ENCODE peak calls at places on chromosomes 5 and 9, in six cellular contexts. P, W, Q, D, V and O are unnamed samples.

GRCh38 chr5:127723571-127723970 is 20.4 kb downstream of the CCDC192 start:
- DNase-seq in P (no peak), W (no peak), Q (no peak), D (no peak), V (no peak), O (no peak)

GRCh38 chr9:109301012-109301411 is 19.8 kb downstream of the EPB41L4B start:
- DNase-seq in P (no peak), W (no peak), Q (no peak), D (no peak), V (no peak), O (no peak)

GRCh38 chr5:176337913-176338312 is 23.7 kb downstream of the KIAA1191 start:
- DNase-seq in P (no peak), W (no peak), Q (no peak), D (no peak), V (no peak), O (no peak)

GRCh38 chr5:57581772-57582171 is 99.2 kb upstream of the ACTBL2 start:
- DNase-seq in P (no peak), W (no peak), Q (no peak), D (no peak), V (no peak), O (no peak)

GRCh38 chr9:2281031-2281802 is 266.1 kb downstream of the SMARCA2 start:
- DNase-seq in P (no peak), W (peak; percentile 80), Q (no peak), D (no peak), V (no peak), O (no peak)

GRCh38 chr9:111399772-111400563 is 69.9 kb upstream of the OR2K2 start:
- DNase-seq in P (no peak), W (peak; percentile 51), Q (no peak), D (no peak), V (peak; percentile 54), O (no peak)

GRCh38 chr9:105359899-105360298 is 87.9 kb upstream of the FSD1L start:
- DNase-seq in P (no peak), W (no peak), Q (no peak), D (no peak), V (no peak), O (no peak)

GRCh38 chr9:125889524-125890473 is 142.6 kb downstream of the PBX3 start:
- DNase-seq in P (peak; percentile 47), W (peak; percentile 70), Q (no peak), D (no peak), V (no peak), O (peak; percentile 39)

GRCh38 chr5:148978370-148979103 is 84.3 kb downstream of the SH3TC2 start:
- DNase-seq in P (no peak), W (no peak), Q (no peak), D (no peak), V (no peak), O (no peak)

GRCh38 chr9:27703591-27703990 is 130.3 kb upstream of the C9orf72 start:
- DNase-seq in P (no peak), W (no peak), Q (no peak), D (no peak), V (no peak), O (no peak)

GRCh38 chr9:114155263-114155966 is at the start of gene COL27A1:
- DNase-seq in P (peak; percentile 93), W (peak; percentile 98), Q (peak; percentile 91), D (no peak), V (peak; percentile 70), O (peak; percentile 85)

GRCh38 chr9:137788561-137789294 is 88.9 kb upstream of the CACNA1B start:
- DNase-seq in P (no peak), W (no peak), Q (no peak), D (no peak), V (no peak), O (no peak)

GRCh38 chr9:88682431-88682831 is 147.5 kb downstream of the NXNL2 start:
- DNase-seq in P (no peak), W (no peak), Q (no peak), D (no peak), V (no peak), O (no peak)

GRCh38 chr9:127955294-127956015 is 17.8 kb upstream of the DPM2 start:
- DNase-seq in P (peak; percentile 82), W (peak; percentile 75), Q (peak; percentile 79), D (no peak), V (peak; percentile 93), O (peak; percentile 84)

GRCh38 chr5:71454913-71455312 is 538 bp upstream of the BDP1 start:
- DNase-seq in P (no peak), W (no peak), Q (no peak), D (no peak), V (no peak), O (no peak)

GRCh38 chr9:19894975-19895374 is 106.1 kb upstream of the SLC24A2 start:
- DNase-seq in P (no peak), W (no peak), Q (no peak), D (no peak), V (no peak), O (no peak)

GRCh38 chr9:83986765-83987401 is 6.3 kb downstream of the RMI1 start:
- DNase-seq in P (no peak), W (no peak), Q (no peak), D (no peak), V (peak; percentile 80), O (no peak)

GRCh38 chr9:107223381-107223780 is 59.7 kb upstream of the RAD23B start:
- DNase-seq in P (no peak), W (no peak), Q (no peak), D (no peak), V (no peak), O (no peak)

GRCh38 chr9:98775831-98776441 is 20.4 kb downstream of the ANKS6 start:
- DNase-seq in P (peak; percentile 73), W (peak; percentile 67), Q (peak; percentile 80), D (no peak), V (peak; percentile 67), O (peak; percentile 47)

GRCh38 chr9:132268725-132269352 is 85.9 kb downstream of the SETX start:
- DNase-seq in P (no peak), W (peak; percentile 87), Q (peak; percentile 69), D (no peak), V (peak; percentile 39), O (no peak)

GRCh38 chr5:142472306-142472951 is 147.6 kb upstream of the SPRY4 start:
- DNase-seq in P (no peak), W (no peak), Q (peak; percentile 49), D (no peak), V (peak; percentile 66), O (no peak)

GRCh38 chr5:83125560-83125959 is 48.2 kb downstream of the XRCC4 start:
- DNase-seq in P (no peak), W (no peak), Q (no peak), D (no peak), V (peak; percentile 29), O (no peak)

GRCh38 chr5:191036-191948 is at the start of gene LRRC14B:
- DNase-seq in P (peak; percentile 65), W (no peak), Q (no peak), D (no peak), V (no peak), O (no peak)

GRCh38 chr9:75907329-75907728 is 16.9 kb downstream of the PCSK5 start:
- DNase-seq in P (no peak), W (no peak), Q (no peak), D (no peak), V (peak; percentile 35), O (no peak)
- TF ChIP-seq POLR2A in P (no peak), W (no peak), Q (no peak), D (no peak), V (no peak), O (no peak)

GRCh38 chr5:133735346-133735745 is 123.0 kb upstream of the FSTL4 start:
- DNase-seq in P (no peak), W (peak; percentile 16), Q (no peak), D (no peak), V (peak; percentile 29), O (no peak)

GRCh38 chr5:133738271-133738670 is 125.9 kb upstream of the FSTL4 start:
- DNase-seq in P (no peak), W (no peak), Q (no peak), D (no peak), V (no peak), O (no peak)

GRCh38 chr5:133739381-133739780 is 127.0 kb upstream of the FSTL4 start:
- DNase-seq in P (no peak), W (peak; percentile 10), Q (no peak), D (no peak), V (no peak), O (no peak)

GRCh38 chr5:133734916-133735315 is 122.6 kb upstream of the FSTL4 start:
- DNase-seq in P (no peak), W (peak; percentile 7), Q (no peak), D (no peak), V (no peak), O (no peak)

DNA sequence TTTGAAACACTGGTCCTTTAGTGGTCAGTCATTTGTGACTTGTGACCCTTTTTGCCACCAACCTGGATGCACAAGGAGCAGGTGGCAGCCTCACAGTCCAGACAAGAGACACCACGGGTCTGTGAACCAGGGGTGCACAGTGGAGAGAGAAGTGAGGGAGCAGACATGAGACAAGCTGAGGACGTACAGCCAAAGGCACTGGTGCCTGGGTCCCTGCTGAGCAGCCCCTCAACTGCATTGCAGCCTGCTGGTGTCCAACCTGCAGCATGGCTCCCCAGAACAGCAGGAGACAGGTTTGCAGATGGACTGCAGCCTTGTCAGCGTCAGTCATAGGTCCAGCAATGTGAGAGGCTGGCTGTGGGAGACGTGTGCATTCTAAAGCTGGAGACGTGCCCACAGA is 124.2 kb upstream of the FSTL4 start:
- DNase-seq in P (no peak), W (peak; percentile 2), Q (no peak), D (no peak), V (no peak), O (no peak)
- TF ChIP-seq TAF1 in P (no peak), W (no peak), Q (no peak), D (no peak), V (no peak), O (no peak)

DNA sequence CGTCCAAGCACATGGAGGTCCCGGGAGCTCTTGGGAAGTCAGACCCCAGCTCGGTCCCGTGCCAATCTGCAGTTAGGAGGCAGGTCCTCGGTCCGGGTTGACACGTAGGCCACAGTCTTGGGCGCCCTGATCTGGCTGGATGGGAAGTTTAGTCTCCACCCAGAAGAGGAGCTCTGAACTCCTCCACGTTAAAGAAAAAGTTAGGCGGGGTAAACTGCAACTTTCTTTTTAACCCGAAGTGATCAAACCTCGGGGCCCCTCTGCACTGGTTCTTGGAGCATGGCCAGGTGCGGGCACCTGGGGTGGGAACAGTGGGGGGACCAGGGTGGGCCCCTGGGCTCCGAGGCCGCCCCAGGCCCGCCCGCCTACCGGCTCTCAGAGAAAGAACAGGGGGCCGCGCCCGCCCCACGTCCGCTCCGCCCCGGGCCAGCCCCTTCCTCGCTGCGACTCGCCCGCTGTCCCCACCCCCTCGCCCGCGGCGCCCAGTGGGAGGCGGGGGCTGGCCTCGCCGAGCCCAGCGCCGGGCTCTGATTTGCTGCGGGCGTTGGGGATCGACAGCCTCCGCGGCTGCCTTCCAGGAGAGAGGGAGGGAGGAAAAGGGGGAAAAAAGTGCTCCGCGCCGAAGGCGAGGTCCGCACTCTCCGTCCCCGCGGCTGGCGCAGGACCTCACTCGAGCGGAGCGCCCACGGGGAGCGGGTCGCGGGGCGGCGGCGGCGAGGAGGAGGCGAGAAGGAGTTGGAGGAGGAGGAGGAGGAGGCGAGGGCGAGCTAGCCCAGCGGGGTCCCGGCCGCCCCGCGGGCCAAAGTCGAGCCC is at the start of gene COL5A1:
- DNase-seq in P (no peak), W (peak; percentile 92), Q (peak; percentile 67), D (no peak), V (no peak), O (no peak)
- TF ChIP-seq POLR2AphosphoS5 in P (no peak), W (no peak), Q (no peak), D (no peak), V (no peak), O (no peak)

DNA sequence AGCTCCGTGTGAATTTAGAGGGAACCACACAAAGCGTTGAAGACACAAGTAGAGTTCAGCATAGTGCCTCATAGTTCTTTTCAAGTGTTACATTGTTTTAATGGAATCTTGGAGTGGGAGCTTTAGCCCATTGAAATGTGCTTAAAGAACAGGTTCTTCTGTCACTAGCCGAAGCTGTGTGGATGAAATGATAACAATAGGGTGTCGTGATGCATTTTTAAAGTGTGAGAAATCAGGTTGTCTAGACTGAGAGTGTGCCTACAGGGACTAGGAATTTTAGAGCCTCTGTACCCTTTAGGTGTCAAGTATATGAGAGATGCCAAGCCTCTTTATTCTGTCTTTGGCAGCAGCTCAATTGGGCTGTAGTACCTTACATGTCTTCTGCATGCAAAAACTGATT is 83.0 kb downstream of the NDUFS4 start:
- DNase-seq in P (no peak), W (no peak), Q (no peak), D (no peak), V (no peak), O (no peak)
- TF ChIP-seq POLR2A in P (no peak), W (no peak), Q (no peak), D (no peak), V (no peak), O (no peak)